ENCODE peak calls at places on chromosomes 4 and X, in five cellular contexts. One of them, this sample, is unnamed.

GRCh38 chr4:75141162-75141561 is 208.2 kb downstream of the PARM1 start:
- DNase-seq in CD4-positive, alpha-beta T cell: no peak
- DNase-seq in upper lobe of left lung: no peak
- DNase-seq in heart left ventricle: no peak
- DNase-seq in thyroid gland: no peak
- DNase-seq in this sample: no peak

GRCh38 chr4:33090910-33091309 is 2370.7 kb downstream of the PCDH7 start:
- DNase-seq in CD4-positive, alpha-beta T cell: no peak
- DNase-seq in heart left ventricle: no peak
- DNase-seq in thyroid gland: no peak
- DNase-seq in upper lobe of left lung: no peak
- DNase-seq in this sample: no peak

GRCh38 chr4:15355464-15355863 is 72.4 kb upstream of the C1QTNF7 start:
- DNase-seq in upper lobe of left lung: no peak
- DNase-seq in heart left ventricle: no peak
- DNase-seq in CD4-positive, alpha-beta T cell: no peak
- DNase-seq in thyroid gland: no peak
- DNase-seq in this sample: no peak

GRCh38 chrX:100649550-100650356 is 5.8 kb downstream of the SRPX2 start:
- DNase-seq in CD4-positive, alpha-beta T cell: no peak
- DNase-seq in heart left ventricle: peak
- DNase-seq in upper lobe of left lung: no peak
- DNase-seq in thyroid gland: peak
- DNase-seq in this sample: peak

GRCh38 chrX:122771933-122772332 is 412.1 kb upstream of the GRIA3 start:
- DNase-seq in CD4-positive, alpha-beta T cell: no peak
- DNase-seq in thyroid gland: no peak
- DNase-seq in upper lobe of left lung: no peak
- DNase-seq in heart left ventricle: no peak
- DNase-seq in this sample: no peak

GRCh38 chr4:41454393-41454792 is 83.6 kb upstream of the LIMCH1 start:
- DNase-seq in thyroid gland: no peak
- DNase-seq in upper lobe of left lung: no peak
- DNase-seq in heart left ventricle: no peak
- DNase-seq in CD4-positive, alpha-beta T cell: no peak
- DNase-seq in this sample: no peak

GRCh38 chr4:19987746-19988145 is 264.0 kb upstream of the SLIT2 start:
- DNase-seq in upper lobe of left lung: no peak
- DNase-seq in thyroid gland: no peak
- DNase-seq in heart left ventricle: no peak
- DNase-seq in CD4-positive, alpha-beta T cell: no peak
- DNase-seq in this sample: peak

GRCh38 chr4:105520819-105521790 is 31.3 kb upstream of the ARHGEF38 start:
- DNase-seq in thyroid gland: peak
- DNase-seq in heart left ventricle: no peak
- DNase-seq in CD4-positive, alpha-beta T cell: no peak
- DNase-seq in upper lobe of left lung: no peak
- DNase-seq in this sample: peak

GRCh38 chr4:8106451-8107025 is 52.1 kb downstream of the ABLIM2 start:
- DNase-seq in thyroid gland: no peak
- DNase-seq in heart left ventricle: no peak
- DNase-seq in CD4-positive, alpha-beta T cell: no peak
- DNase-seq in upper lobe of left lung: no peak
- DNase-seq in this sample: no peak

GRCh38 chr4:69524708-69525107 is 29.0 kb upstream of the UGT2B4 start:
- DNase-seq in CD4-positive, alpha-beta T cell: no peak
- DNase-seq in thyroid gland: no peak
- DNase-seq in upper lobe of left lung: no peak
- DNase-seq in heart left ventricle: no peak
- DNase-seq in this sample: no peak

GRCh38 chr4:105859233-105859632 is 36.0 kb upstream of the NPNT start:
- DNase-seq in heart left ventricle: no peak
- DNase-seq in upper lobe of left lung: no peak
- DNase-seq in CD4-positive, alpha-beta T cell: no peak
- DNase-seq in thyroid gland: no peak
- DNase-seq in this sample: peak

GRCh38 chrX:85052207-85052606 is 48.5 kb downstream of the APOOL start:
- DNase-seq in heart left ventricle: no peak
- DNase-seq in upper lobe of left lung: no peak
- DNase-seq in CD4-positive, alpha-beta T cell: no peak
- DNase-seq in thyroid gland: no peak
- DNase-seq in this sample: peak

GRCh38 chrX:103376118-103376978 is at the start of gene BEX3:
- DNase-seq in thyroid gland: peak
- DNase-seq in heart left ventricle: peak
- DNase-seq in CD4-positive, alpha-beta T cell: peak
- DNase-seq in upper lobe of left lung: peak
- DNase-seq in this sample: no peak

GRCh38 chr4:41535911-41536361 is 2.0 kb upstream of the LIMCH1 start:
- DNase-seq in thyroid gland: no peak
- DNase-seq in CD4-positive, alpha-beta T cell: no peak
- DNase-seq in heart left ventricle: no peak
- DNase-seq in upper lobe of left lung: no peak
- DNase-seq in this sample: no peak

GRCh38 chrX:2325076-2325784 is 175.5 kb downstream of the DHRSX start:
- DNase-seq in CD4-positive, alpha-beta T cell: peak
- DNase-seq in thyroid gland: peak
- DNase-seq in upper lobe of left lung: no peak
- DNase-seq in heart left ventricle: peak
- DNase-seq in this sample: peak

GRCh38 chr4:54232151-54232688 is 3.1 kb downstream of the PDGFRA start:
- DNase-seq in upper lobe of left lung: peak
- DNase-seq in CD4-positive, alpha-beta T cell: no peak
- DNase-seq in heart left ventricle: no peak
- DNase-seq in thyroid gland: no peak
- DNase-seq in this sample: no peak

GRCh38 chrX:20863649-20864048 is 510.6 kb upstream of the CNKSR2 start:
- DNase-seq in CD4-positive, alpha-beta T cell: no peak
- DNase-seq in thyroid gland: no peak
- DNase-seq in heart left ventricle: no peak
- DNase-seq in upper lobe of left lung: no peak
- DNase-seq in this sample: no peak

GRCh38 chr4:39308576-39308975 is 57.6 kb downstream of the RFC1 start:
- DNase-seq in heart left ventricle: peak
- DNase-seq in upper lobe of left lung: no peak
- DNase-seq in CD4-positive, alpha-beta T cell: no peak
- DNase-seq in thyroid gland: no peak
- DNase-seq in this sample: no peak

GRCh38 chr4:55554453-55555030 is 7.8 kb upstream of the CLOCK start:
- DNase-seq in thyroid gland: no peak
- DNase-seq in heart left ventricle: no peak
- DNase-seq in CD4-positive, alpha-beta T cell: no peak
- DNase-seq in upper lobe of left lung: no peak
- DNase-seq in this sample: peak

GRCh38 chr4:149264093-149264733 is 551.4 kb downstream of the IQCM start:
- DNase-seq in thyroid gland: peak
- DNase-seq in upper lobe of left lung: no peak
- DNase-seq in CD4-positive, alpha-beta T cell: no peak
- DNase-seq in heart left ventricle: no peak
- DNase-seq in this sample: peak

GRCh38 chrX:40108959-40109287 is 11.2 kb upstream of the BCOR start:
- DNase-seq in upper lobe of left lung: peak
- DNase-seq in heart left ventricle: peak
- DNase-seq in thyroid gland: peak
- DNase-seq in CD4-positive, alpha-beta T cell: peak
- DNase-seq in this sample: peak

GRCh38 chr4:106898621-106899230 is 137.4 kb downstream of the DKK2 start:
- DNase-seq in upper lobe of left lung: no peak
- DNase-seq in CD4-positive, alpha-beta T cell: no peak
- DNase-seq in heart left ventricle: no peak
- DNase-seq in thyroid gland: peak
- DNase-seq in this sample: peak

GRCh38 chr4:46211406-46211805 is 87.6 kb upstream of the GABRG1 start:
- DNase-seq in upper lobe of left lung: no peak
- DNase-seq in CD4-positive, alpha-beta T cell: no peak
- DNase-seq in thyroid gland: no peak
- DNase-seq in heart left ventricle: no peak
- DNase-seq in this sample: no peak

GRCh38 chrX:150240643-150240970 is 122.5 kb upstream of the MAMLD1 start:
- DNase-seq in upper lobe of left lung: no peak
- DNase-seq in CD4-positive, alpha-beta T cell: no peak
- DNase-seq in thyroid gland: no peak
- DNase-seq in heart left ventricle: no peak
- DNase-seq in this sample: no peak

GRCh38 chr4:142452132-142452855 is 393.8 kb downstream of the INPP4B start:
- DNase-seq in heart left ventricle: no peak
- DNase-seq in thyroid gland: no peak
- DNase-seq in CD4-positive, alpha-beta T cell: no peak
- DNase-seq in upper lobe of left lung: no peak
- DNase-seq in this sample: peak

GRCh38 chr4:76690091-76690905 is 207.6 kb downstream of the SOWAHB start:
- DNase-seq in CD4-positive, alpha-beta T cell: no peak
- DNase-seq in upper lobe of left lung: no peak
- DNase-seq in thyroid gland: no peak
- DNase-seq in heart left ventricle: no peak
- DNase-seq in this sample: peak

GRCh38 chr4:25827373-25827772 is 35.4 kb downstream of the SEL1L3 start:
- DNase-seq in thyroid gland: no peak
- DNase-seq in heart left ventricle: no peak
- DNase-seq in upper lobe of left lung: no peak
- DNase-seq in CD4-positive, alpha-beta T cell: no peak
- DNase-seq in this sample: no peak

GRCh38 chr4:6728320-6729029 is 12.5 kb downstream of the BLOC1S4 start:
- DNase-seq in heart left ventricle: no peak
- DNase-seq in upper lobe of left lung: no peak
- DNase-seq in CD4-positive, alpha-beta T cell: no peak
- DNase-seq in thyroid gland: no peak
- DNase-seq in this sample: no peak
- TF ChIP-seq CTCF in heart left ventricle: no peak
- TF ChIP-seq CTCF in upper lobe of left lung: no peak
- TF ChIP-seq CTCF in CD4-positive, alpha-beta T cell: no peak
- TF ChIP-seq CTCF in thyroid gland: no peak
- TF ChIP-seq CTCF in this sample: peak

GRCh38 chr4:2761035-2761923 is 5.1 kb upstream of the TNIP2 start:
- DNase-seq in heart left ventricle: no peak
- DNase-seq in CD4-positive, alpha-beta T cell: no peak
- DNase-seq in thyroid gland: peak
- DNase-seq in upper lobe of left lung: no peak
- DNase-seq in this sample: no peak
- TF ChIP-seq CTCF in heart left ventricle: peak
- TF ChIP-seq CTCF in CD4-positive, alpha-beta T cell: no peak
- TF ChIP-seq CTCF in thyroid gland: no peak
- TF ChIP-seq CTCF in upper lobe of left lung: peak
- TF ChIP-seq CTCF in this sample: no peak

DNA sequence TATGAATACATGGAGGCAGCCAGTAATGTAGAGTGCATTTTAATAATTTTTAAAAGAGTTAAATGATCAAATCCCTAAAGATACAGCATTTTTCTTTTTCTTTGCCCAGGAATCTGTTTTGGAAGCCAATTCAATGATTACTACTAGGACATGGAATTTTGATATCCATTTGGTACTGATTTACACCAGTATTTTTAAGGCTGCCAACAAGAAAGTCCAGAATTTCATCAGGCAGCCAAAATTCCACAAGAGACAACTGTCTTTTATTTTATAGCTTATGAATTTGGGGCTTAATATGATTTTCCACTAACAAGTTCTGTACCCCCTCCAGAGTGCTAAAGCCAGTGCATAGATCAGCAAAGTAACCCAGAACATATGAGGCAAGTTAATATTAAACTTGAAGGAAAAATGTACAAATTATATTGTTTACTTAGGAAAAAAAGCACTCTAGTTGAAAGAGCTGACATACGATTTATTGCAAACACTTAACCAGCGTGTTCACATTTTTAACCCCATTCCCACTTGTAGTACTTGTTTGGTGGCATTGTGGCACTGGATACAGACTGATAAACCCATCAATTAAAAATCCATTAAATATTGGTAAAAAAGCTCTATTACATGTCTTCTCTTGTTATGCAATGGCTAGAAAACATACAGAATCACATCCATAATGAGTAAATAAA is 259.7 kb downstream of the DCHS2 start:
- DNase-seq in thyroid gland: no peak
- DNase-seq in upper lobe of left lung: no peak
- DNase-seq in heart left ventricle: no peak
- DNase-seq in CD4-positive, alpha-beta T cell: no peak
- DNase-seq in this sample: no peak
- TF ChIP-seq CTCF in thyroid gland: no peak
- TF ChIP-seq CTCF in upper lobe of left lung: no peak
- TF ChIP-seq CTCF in heart left ventricle: no peak
- TF ChIP-seq CTCF in CD4-positive, alpha-beta T cell: no peak
- TF ChIP-seq CTCF in this sample: no peak

GRCh38 chrX:112731793-112732192 is 52.1 kb upstream of the LHFPL1 start:
- DNase-seq in thyroid gland: no peak
- DNase-seq in CD4-positive, alpha-beta T cell: no peak
- DNase-seq in upper lobe of left lung: no peak
- DNase-seq in heart left ventricle: no peak
- DNase-seq in this sample: no peak
- TF ChIP-seq CTCF in thyroid gland: no peak
- TF ChIP-seq CTCF in CD4-positive, alpha-beta T cell: no peak
- TF ChIP-seq CTCF in upper lobe of left lung: no peak
- TF ChIP-seq CTCF in heart left ventricle: no peak
- TF ChIP-seq CTCF in this sample: no peak

This sample was measured in HFFc6.